ENCODE peak calls at places on chromosomes 1 and 21, in eight cellular contexts. J is naive thymus-derived CD4-positive, alpha-beta T cell; Z is Peyer's patch; Q is uterus; X is fibroblast of lung; R is tibial artery; F is heart right ventricle; D is BE2C. G is an unnamed sample.

GRCh38 chr1:43302721-43303476 is 2.1 kb downstream of the TIE1 start:
- DNase-seq in J (no peak), Z (peak; percentile 66), Q (no peak), X (no peak), R (no peak), F (no peak), D (no peak), G (peak; percentile 1)

GRCh38 chr1:3506943-3507342 is 52.5 kb downstream of the ARHGEF16 start:
- DNase-seq in J (no peak), Z (no peak), Q (no peak), X (no peak), R (no peak), F (no peak), D (no peak), G (no peak)

GRCh38 chr1:223621312-223621734 is 44.2 kb downstream of the CAPN8 start:
- DNase-seq in J (no peak), Z (no peak), Q (no peak), X (no peak), R (no peak), F (no peak), D (no peak), G (no peak)

GRCh38 chr1:39825432-39825941 is 36.8 kb upstream of the BMP8B start:
- DNase-seq in J (no peak), Z (peak; percentile 82), Q (no peak), X (no peak), R (no peak), F (no peak), D (no peak), G (no peak)

GRCh38 chr1:93623436-93623835 is 58.2 kb downstream of the BCAR3 start:
- DNase-seq in J (no peak), Z (no peak), Q (no peak), X (no peak), R (no peak), F (no peak), D (no peak), G (no peak)

GRCh38 chr1:228285661-228286504 is 78.0 kb downstream of the OBSCN start:
- DNase-seq in J (no peak), Z (peak; percentile 42), Q (no peak), X (no peak), R (no peak), F (no peak), D (peak; percentile 5), G (peak; percentile 70)

GRCh38 chr1:204102029-204102611 is 29.2 kb downstream of the SOX13 start:
- DNase-seq in J (no peak), Z (peak; percentile 32), Q (no peak), X (no peak), R (no peak), F (no peak), D (no peak), G (no peak)

GRCh38 chr1:14815175-14815882 is 216.8 kb downstream of the KAZN start:
- DNase-seq in J (no peak), Z (no peak), Q (no peak), X (no peak), R (no peak), F (no peak), D (no peak), G (no peak)

GRCh38 chr1:61742620-61743431 is 546 bp downstream of the PATJ start:
- DNase-seq in J (no peak), Z (no peak), Q (peak; percentile 43), X (peak; percentile 39), R (peak; percentile 33), F (peak; percentile 55), D (peak; percentile 19), G (peak; percentile 66)

GRCh38 chr1:17028662-17029188 is 17.0 kb upstream of the ATP13A2 start:
- DNase-seq in J (no peak), Z (no peak), Q (no peak), X (no peak), R (no peak), F (no peak), D (no peak), G (no peak)

GRCh38 chr1:236753554-236753953 is 41.5 kb upstream of the MTR start:
- DNase-seq in J (no peak), Z (no peak), Q (no peak), X (peak; percentile 56), R (no peak), F (no peak), D (peak; percentile 45), G (no peak)

GRCh38 chr1:110318046-110318445 is 21.1 kb upstream of the RBM15 start:
- DNase-seq in J (no peak), Z (no peak), Q (no peak), X (no peak), R (no peak), F (no peak), D (no peak), G (no peak)

GRCh38 chr1:5755552-5756125 is 236.6 kb downstream of the NPHP4 start:
- DNase-seq in J (no peak), Z (peak; percentile 22), Q (no peak), X (no peak), R (no peak), F (no peak), D (no peak), G (no peak)

GRCh38 chr1:27491748-27492700 is 2.1 kb upstream of the WASF2 start:
- DNase-seq in J (no peak), Z (no peak), Q (peak; percentile 68), X (peak; percentile 19), R (peak; percentile 55), F (peak; percentile 70), D (no peak), G (peak; percentile 72)

GRCh38 chr1:243559575-243560172 is 290.4 kb downstream of the AKT3 start:
- DNase-seq in J (no peak), Z (no peak), Q (no peak), X (peak; percentile 29), R (no peak), F (no peak), D (no peak), G (no peak)

GRCh38 chr1:205849619-205850355 is at the start of gene PM20D1:
- DNase-seq in J (peak; percentile 76), Z (peak; percentile 52), Q (peak; percentile 81), X (peak; percentile 78), R (peak; percentile 73), F (peak; percentile 94), D (peak; percentile 90), G (peak; percentile 78)

GRCh38 chr1:25810341-25811299 is 9.1 kb upstream of the MTFR1L start:
- DNase-seq in J (peak; percentile 83), Z (peak; percentile 83), Q (peak; percentile 75), X (peak; percentile 41), R (peak; percentile 65), F (peak; percentile 58), D (peak; percentile 66), G (peak; percentile 90)

GRCh38 chr1:230401763-230402294 is 24.3 kb downstream of the PGBD5 start:
- DNase-seq in J (no peak), Z (no peak), Q (no peak), X (peak; percentile 8), R (no peak), F (no peak), D (no peak), G (no peak)

GRCh38 chr1:53369034-53369750 is 41.3 kb upstream of the LRP8 start:
- DNase-seq in J (peak; percentile 16), Z (peak; percentile 21), Q (no peak), X (no peak), R (peak; percentile 7), F (no peak), D (no peak), G (peak; percentile 14)

GRCh38 chr1:228341450-228341813 is 65.2 kb downstream of the TRIM11 start:
- DNase-seq in J (no peak), Z (no peak), Q (peak; percentile 11), X (no peak), R (peak; percentile 16), F (no peak), D (no peak), G (peak; percentile 36)

GRCh38 chr1:60487953-60488352 is 414.4 kb upstream of the C1orf87 start:
- DNase-seq in J (no peak), Z (no peak), Q (no peak), X (no peak), R (no peak), F (no peak), D (no peak), G (no peak)

DNA sequence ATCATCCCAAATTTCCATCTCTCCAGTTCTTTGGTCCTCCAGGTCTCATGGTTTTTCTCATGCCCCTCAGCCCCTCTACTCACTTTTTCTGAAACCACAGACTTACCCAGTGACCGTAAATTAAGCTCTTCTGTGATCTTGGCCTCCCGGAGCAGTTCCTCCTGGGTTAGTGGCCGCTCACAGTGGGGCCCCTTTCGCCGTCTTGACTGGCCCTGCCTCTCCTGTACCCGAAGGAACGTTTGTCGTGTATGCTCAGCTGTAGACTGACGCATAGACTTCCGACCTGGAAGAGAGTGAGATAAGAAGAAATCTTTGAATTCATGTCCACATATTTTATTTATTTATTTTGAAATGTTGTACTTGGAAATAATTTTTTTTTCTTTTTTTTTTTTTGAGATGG is 5.8 kb downstream of the VPS72 start:
- DNase-seq in J (no peak), Z (no peak), Q (no peak), X (no peak), R (no peak), F (no peak), D (no peak), G (peak; percentile 59)
- H3K36me3 ChIP-seq in J (peaks cover 65% of the 10 kb centered on the region), Z (no peaks in the 10 kb centered on the region), Q (no peaks in the 10 kb centered on the region), X (peaks cover 15% of the 10 kb centered on the region), R (peaks cover 68% of the 10 kb centered on the region), F (no peaks in the 10 kb centered on the region), D (peaks cover 57% of the 10 kb centered on the region), G (peaks cover 16% of the 10 kb centered on the region)

GRCh38 chr21:42232176-42232825 is 13.4 kb downstream of the ABCG1 start:
- DNase-seq in J (no peak), Z (no peak), Q (no peak), X (no peak), R (no peak), F (no peak), D (no peak), G (no peak)
- H3K4me3 ChIP-seq in J (peak overlapping the region; percentile 21), Z (no peak overlapping the region), Q (no peak overlapping the region), X (no peak overlapping the region), R (no peak overlapping the region), F (peak overlapping the region; percentile 3), D (no peak overlapping the region), G (no peak overlapping the region)

GRCh38 chr1:88961647-88962275 is 30.7 kb downstream of the KYAT3 start:
- DNase-seq in J (no peak), Z (no peak), Q (no peak), X (no peak), R (no peak), F (no peak), D (no peak), G (no peak)
- H3K36me3 ChIP-seq in J (peaks cover 47% of the 10 kb centered on the region), Z (no peaks in the 10 kb centered on the region), Q (no peaks in the 10 kb centered on the region), X (peaks cover 8% of the 10 kb centered on the region), R (peaks cover 79% of the 10 kb centered on the region), F (peaks cover 3% of the 10 kb centered on the region), D (peaks cover 3% of the 10 kb centered on the region), G (peaks cover 5% of the 10 kb centered on the region)

GRCh38 chr1:24383381-24383940 is 30.1 kb downstream of the STPG1 start:
- DNase-seq in J (no peak), Z (no peak), Q (no peak), X (no peak), R (no peak), F (no peak), D (no peak), G (no peak)

GRCh38 chr1:24386241-24386640 is 27.3 kb downstream of the STPG1 start:
- DNase-seq in J (no peak), Z (no peak), Q (no peak), X (no peak), R (no peak), F (no peak), D (no peak), G (no peak)

GRCh38 chr1:24382165-24382577 is 31.4 kb downstream of the STPG1 start:
- DNase-seq in J (no peak), Z (no peak), Q (no peak), X (no peak), R (no peak), F (no peak), D (no peak), G (no peak)

GRCh38 chr1:24385160-24385939 is 28.2 kb downstream of the STPG1 start:
- DNase-seq in J (no peak), Z (no peak), Q (no peak), X (no peak), R (no peak), F (no peak), D (no peak), G (no peak)

GRCh38 chr1:24384251-24385090 is 29.1 kb downstream of the STPG1 start:
- DNase-seq in J (peak; percentile 45), Z (no peak), Q (no peak), X (peak; percentile 84), R (no peak), F (no peak), D (no peak), G (no peak)
- H3K4me3 ChIP-seq in J (no peak overlapping the region), Z (no peak overlapping the region), Q (no peak overlapping the region), X (no peak overlapping the region), R (no peak overlapping the region), F (no peak overlapping the region), D (no peak overlapping the region), G (no peak overlapping the region)